ENCODE peak calls at places on chromosomes 5 and 9, in ten cellular contexts. One of them, this sample, is unnamed.

GRCh38 chr5:112528928-112529327 is 109.9 kb upstream of the EPB41L4A start:
- DNase-seq in iPS-NIHi11: no peak
- DNase-seq in activated naive CD4-positive, alpha-beta T cell treated with Interleukin-2 at 50 U/mL for 16 hours: no peak
- DNase-seq in H9: no peak
- DNase-seq in adipocyte: no peak
- DNase-seq in T-helper 17 cell: no peak
- DNase-seq in M059J: no peak
- DNase-seq in AML-193: no peak
- DNase-seq in mesendoderm: no peak
- DNase-seq in germinal center: no peak
- DNase-seq in this sample: no peak

GRCh38 chr5:78972654-78973428 is 12.3 kb downstream of the ARSB start:
- DNase-seq in iPS-NIHi11: no peak
- DNase-seq in activated naive CD4-positive, alpha-beta T cell treated with Interleukin-2 at 50 U/mL for 16 hours: no peak
- DNase-seq in H9: no peak
- DNase-seq in adipocyte: peak
- DNase-seq in T-helper 17 cell: no peak
- DNase-seq in M059J: peak
- DNase-seq in AML-193: no peak
- DNase-seq in mesendoderm: no peak
- DNase-seq in germinal center: no peak
- DNase-seq in this sample: peak

GRCh38 chr9:135152608-135153337 is 65.3 kb downstream of the OLFM1 start:
- DNase-seq in iPS-NIHi11: peak
- DNase-seq in activated naive CD4-positive, alpha-beta T cell treated with Interleukin-2 at 50 U/mL for 16 hours: no peak
- DNase-seq in H9: peak
- DNase-seq in adipocyte: no peak
- DNase-seq in T-helper 17 cell: no peak
- DNase-seq in M059J: no peak
- DNase-seq in AML-193: no peak
- DNase-seq in mesendoderm: peak
- DNase-seq in germinal center: no peak
- DNase-seq in this sample: peak

GRCh38 chr5:38104497-38105230 is 153.7 kb upstream of the EGFLAM start:
- DNase-seq in iPS-NIHi11: peak
- DNase-seq in activated naive CD4-positive, alpha-beta T cell treated with Interleukin-2 at 50 U/mL for 16 hours: no peak
- DNase-seq in H9: peak
- DNase-seq in adipocyte: no peak
- DNase-seq in T-helper 17 cell: no peak
- DNase-seq in M059J: peak
- DNase-seq in AML-193: no peak
- DNase-seq in mesendoderm: peak
- DNase-seq in germinal center: no peak
- DNase-seq in this sample: no peak

GRCh38 chr5:140240987-140241706 is 61.8 kb downstream of the PFDN1 start:
- DNase-seq in iPS-NIHi11: peak
- DNase-seq in activated naive CD4-positive, alpha-beta T cell treated with Interleukin-2 at 50 U/mL for 16 hours: no peak
- DNase-seq in H9: peak
- DNase-seq in adipocyte: peak
- DNase-seq in T-helper 17 cell: no peak
- DNase-seq in M059J: peak
- DNase-seq in AML-193: no peak
- DNase-seq in mesendoderm: peak
- DNase-seq in germinal center: no peak
- DNase-seq in this sample: peak

GRCh38 chr5:107248065-107248695 is 422.6 kb downstream of the EFNA5 start:
- DNase-seq in iPS-NIHi11: peak
- DNase-seq in activated naive CD4-positive, alpha-beta T cell treated with Interleukin-2 at 50 U/mL for 16 hours: peak
- DNase-seq in H9: peak
- DNase-seq in adipocyte: peak
- DNase-seq in T-helper 17 cell: no peak
- DNase-seq in M059J: peak
- DNase-seq in AML-193: peak
- DNase-seq in mesendoderm: peak
- DNase-seq in germinal center: peak
- DNase-seq in this sample: peak

GRCh38 chr5:131379723-131380122 is 115.9 kb downstream of the CDC42SE2 start:
- DNase-seq in iPS-NIHi11: no peak
- DNase-seq in activated naive CD4-positive, alpha-beta T cell treated with Interleukin-2 at 50 U/mL for 16 hours: peak
- DNase-seq in H9: no peak
- DNase-seq in adipocyte: no peak
- DNase-seq in T-helper 17 cell: peak
- DNase-seq in M059J: peak
- DNase-seq in AML-193: no peak
- DNase-seq in mesendoderm: no peak
- DNase-seq in germinal center: peak
- DNase-seq in this sample: no peak

GRCh38 chr5:72465601-72466563 is 41.3 kb downstream of the ZNF366 start:
- DNase-seq in iPS-NIHi11: no peak
- DNase-seq in activated naive CD4-positive, alpha-beta T cell treated with Interleukin-2 at 50 U/mL for 16 hours: no peak
- DNase-seq in H9: no peak
- DNase-seq in adipocyte: peak
- DNase-seq in T-helper 17 cell: no peak
- DNase-seq in M059J: peak
- DNase-seq in AML-193: no peak
- DNase-seq in mesendoderm: no peak
- DNase-seq in germinal center: no peak
- DNase-seq in this sample: no peak

GRCh38 chr9:2427016-2427891 is 194.3 kb upstream of the VLDLR start:
- DNase-seq in iPS-NIHi11: no peak
- DNase-seq in activated naive CD4-positive, alpha-beta T cell treated with Interleukin-2 at 50 U/mL for 16 hours: no peak
- DNase-seq in H9: no peak
- DNase-seq in adipocyte: no peak
- DNase-seq in T-helper 17 cell: no peak
- DNase-seq in M059J: peak
- DNase-seq in AML-193: no peak
- DNase-seq in mesendoderm: no peak
- DNase-seq in germinal center: no peak
- DNase-seq in this sample: peak

GRCh38 chr5:131505237-131505908 is 129.7 kb downstream of the RAPGEF6 start:
- DNase-seq in iPS-NIHi11: no peak
- DNase-seq in activated naive CD4-positive, alpha-beta T cell treated with Interleukin-2 at 50 U/mL for 16 hours: no peak
- DNase-seq in H9: no peak
- DNase-seq in adipocyte: peak
- DNase-seq in T-helper 17 cell: no peak
- DNase-seq in M059J: no peak
- DNase-seq in AML-193: no peak
- DNase-seq in mesendoderm: no peak
- DNase-seq in germinal center: no peak
- DNase-seq in this sample: no peak

GRCh38 chr5:133222979-133223378 is 171.2 kb downstream of the HSPA4 start:
- DNase-seq in iPS-NIHi11: peak
- DNase-seq in activated naive CD4-positive, alpha-beta T cell treated with Interleukin-2 at 50 U/mL for 16 hours: no peak
- DNase-seq in H9: no peak
- DNase-seq in adipocyte: no peak
- DNase-seq in T-helper 17 cell: no peak
- DNase-seq in M059J: no peak
- DNase-seq in AML-193: no peak
- DNase-seq in mesendoderm: peak
- DNase-seq in germinal center: no peak
- DNase-seq in this sample: no peak

GRCh38 chr5:173456751-173457171 is 128.5 kb upstream of the STC2 start:
- DNase-seq in iPS-NIHi11: no peak
- DNase-seq in activated naive CD4-positive, alpha-beta T cell treated with Interleukin-2 at 50 U/mL for 16 hours: no peak
- DNase-seq in H9: no peak
- DNase-seq in adipocyte: no peak
- DNase-seq in T-helper 17 cell: no peak
- DNase-seq in M059J: peak
- DNase-seq in AML-193: peak
- DNase-seq in mesendoderm: no peak
- DNase-seq in germinal center: no peak
- DNase-seq in this sample: no peak

GRCh38 chr9:91913096-91913495 is 36.9 kb downstream of the ROR2 start:
- DNase-seq in iPS-NIHi11: no peak
- DNase-seq in activated naive CD4-positive, alpha-beta T cell treated with Interleukin-2 at 50 U/mL for 16 hours: no peak
- DNase-seq in H9: no peak
- DNase-seq in adipocyte: no peak
- DNase-seq in T-helper 17 cell: no peak
- DNase-seq in M059J: no peak
- DNase-seq in AML-193: no peak
- DNase-seq in mesendoderm: no peak
- DNase-seq in germinal center: no peak
- DNase-seq in this sample: no peak

GRCh38 chr5:154455585-154455984 is 9.8 kb downstream of the SAP30L start:
- DNase-seq in iPS-NIHi11: no peak
- DNase-seq in activated naive CD4-positive, alpha-beta T cell treated with Interleukin-2 at 50 U/mL for 16 hours: no peak
- DNase-seq in H9: no peak
- DNase-seq in adipocyte: no peak
- DNase-seq in T-helper 17 cell: no peak
- DNase-seq in M059J: no peak
- DNase-seq in AML-193: no peak
- DNase-seq in mesendoderm: no peak
- DNase-seq in germinal center: no peak
- DNase-seq in this sample: no peak

This sample was measured in NCI-H69.